ENCODE peak calls at places on chromosomes 6 and 20, in four cellular contexts. F is astrocyte, E is HepG2, S is GM23248. T is an unnamed sample.

GRCh38 chr6:41122918-41123317 is 31.2 kb downstream of the TREML1 start:
- DNase-seq in S (no peak), E (no peak), F (no peak), T (no peak)

GRCh38 chr6:89792881-89793280 is 26.7 kb downstream of the MDN1 start:
- DNase-seq in E (peak), S (peak), F (peak), T (no peak)

GRCh38 chr6:25017486-25017885 is 81.7 kb upstream of the RIPOR2 start:
- DNase-seq in S (no peak), F (peak), E (no peak), T (no peak)

GRCh38 chr6:13383280-13384163 is 55.2 kb upstream of the TBC1D7 start:
- DNase-seq in E (peak), S (peak), F (peak), T (no peak)

GRCh38 chr20:48819813-48820648 is 7.8 kb downstream of the PREX1 start:
- DNase-seq in E (no peak), S (no peak), F (no peak), T (no peak)

GRCh38 chr20:12511499-12511898 is 497.3 kb upstream of the SPTLC3 start:
- DNase-seq in E (no peak), F (no peak), S (no peak), T (no peak)

GRCh38 chr6:16741112-16742016 is 19.9 kb downstream of the ATXN1 start:
- DNase-seq in E (no peak), S (peak), F (peak), T (no peak)

GRCh38 chr20:8151371-8151770 is 19.3 kb downstream of the PLCB1 start:
- DNase-seq in F (peak), S (no peak), E (no peak), T (no peak)

GRCh38 chr20:7113577-7114466 is 346.3 kb downstream of the BMP2 start:
- DNase-seq in S (peak), F (peak), E (peak), T (no peak)

DNA sequence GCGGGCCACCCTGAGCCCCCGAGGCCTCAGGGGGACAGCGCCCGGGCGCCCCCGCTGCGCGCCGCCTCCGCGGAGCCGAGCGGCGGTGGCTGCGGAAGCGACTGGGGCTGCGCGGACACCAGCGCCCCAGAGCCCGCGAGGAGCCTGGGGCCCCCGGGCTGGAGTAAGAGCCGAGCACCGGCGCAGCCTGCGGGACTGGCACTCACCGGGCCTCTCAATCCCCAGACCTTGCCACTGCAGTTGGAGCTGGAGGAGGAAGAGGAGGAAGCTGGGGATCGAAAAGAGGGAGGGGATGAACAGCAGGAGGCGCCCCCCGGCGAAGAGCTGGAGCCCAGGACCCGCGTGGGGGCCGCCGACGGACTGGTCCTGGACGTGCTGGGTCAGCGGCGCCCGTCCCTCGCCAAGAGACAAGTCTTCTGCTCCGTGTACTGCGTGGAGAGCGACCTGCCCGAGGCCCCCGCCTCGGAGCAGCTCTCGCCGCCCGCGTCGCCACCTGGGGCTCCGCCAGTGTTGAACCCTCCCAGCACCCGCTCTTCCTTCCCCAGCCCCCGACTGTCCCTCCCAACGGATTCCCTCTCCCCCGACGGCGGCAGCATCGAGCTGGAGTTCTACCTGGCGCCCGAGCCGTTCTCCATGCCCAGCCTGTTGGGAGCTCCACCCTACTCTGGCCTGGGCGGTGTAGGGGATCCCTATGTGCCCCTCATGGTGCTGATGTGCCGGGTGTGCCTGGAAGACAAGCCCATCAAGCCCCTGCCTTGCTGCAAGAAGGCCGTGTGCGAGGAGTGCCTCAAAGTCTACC is 579 bp downstream of the RNF217 start:
- DNase-seq in S (peak), F (peak), E (no peak), T (peak)
- H3K4me3 ChIP-seq in S (peak), F (peak), E (peak), T (peak)

GRCh38 chr6:129635396-129636164 is 74.4 kb downstream of the ARHGAP18 start:
- DNase-seq in E (no peak), S (peak), F (peak), T (no peak)

GRCh38 chr6:129634411-129635230 is 75.4 kb downstream of the ARHGAP18 start:
- DNase-seq in S (no peak), E (no peak), F (peak), T (no peak)

GRCh38 chr6:129641344-129641743 is 68.6 kb downstream of the ARHGAP18 start:
- DNase-seq in F (peak), E (peak), S (peak), T (no peak)

GRCh38 chr6:129637340-129638054 is 72.5 kb downstream of the ARHGAP18 start:
- DNase-seq in F (no peak), E (peak), S (no peak), T (no peak)

GRCh38 chr6:129638055-129639019 is 71.6 kb downstream of the ARHGAP18 start:
- DNase-seq in F (peak), E (peak), S (no peak), T (no peak)
- H3K27ac ChIP-seq in F (peak), E (peak), S (no peak), T (no peak)

DNA sequence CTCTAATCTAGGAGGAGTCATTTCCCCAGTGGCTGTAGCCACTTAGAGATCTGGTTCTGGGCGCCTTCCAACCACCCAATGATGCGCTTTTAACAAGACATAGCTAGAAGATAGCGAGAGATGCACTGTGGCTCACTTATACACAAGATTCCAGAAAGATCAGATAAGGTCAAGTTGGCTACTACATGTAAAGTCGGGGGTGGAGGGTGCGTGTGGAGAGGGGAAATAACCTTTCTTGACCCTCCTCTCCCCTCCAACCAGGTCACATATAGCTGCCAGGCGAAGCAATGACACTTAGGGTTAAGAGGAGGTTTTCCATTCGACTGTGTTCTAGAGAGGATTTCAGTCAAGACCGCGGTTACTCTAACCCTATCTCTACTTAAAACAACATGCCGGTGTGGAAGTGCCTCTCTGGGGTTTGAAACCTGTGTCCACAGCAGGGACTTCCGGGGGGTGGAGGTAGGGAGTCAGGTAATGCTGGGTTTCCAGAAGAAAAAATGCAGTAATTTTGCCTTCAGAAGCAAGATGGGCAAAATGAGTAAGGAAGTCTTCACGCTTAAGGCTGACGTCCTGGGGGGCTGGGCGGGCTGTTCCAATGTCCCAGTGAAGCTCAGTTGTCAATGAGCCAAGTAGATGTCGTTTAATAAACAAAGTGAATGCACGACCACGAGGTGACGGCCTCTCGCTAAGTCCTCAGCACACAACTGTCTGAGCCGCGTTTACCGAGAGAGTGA is 1.9 kb upstream of the SIM1 start:
- DNase-seq in S (no peak), E (peak), F (no peak), T (no peak)
- H3K4me3 ChIP-seq in S (no peak), E (no peak), F (no peak), T (no peak)

DNA sequence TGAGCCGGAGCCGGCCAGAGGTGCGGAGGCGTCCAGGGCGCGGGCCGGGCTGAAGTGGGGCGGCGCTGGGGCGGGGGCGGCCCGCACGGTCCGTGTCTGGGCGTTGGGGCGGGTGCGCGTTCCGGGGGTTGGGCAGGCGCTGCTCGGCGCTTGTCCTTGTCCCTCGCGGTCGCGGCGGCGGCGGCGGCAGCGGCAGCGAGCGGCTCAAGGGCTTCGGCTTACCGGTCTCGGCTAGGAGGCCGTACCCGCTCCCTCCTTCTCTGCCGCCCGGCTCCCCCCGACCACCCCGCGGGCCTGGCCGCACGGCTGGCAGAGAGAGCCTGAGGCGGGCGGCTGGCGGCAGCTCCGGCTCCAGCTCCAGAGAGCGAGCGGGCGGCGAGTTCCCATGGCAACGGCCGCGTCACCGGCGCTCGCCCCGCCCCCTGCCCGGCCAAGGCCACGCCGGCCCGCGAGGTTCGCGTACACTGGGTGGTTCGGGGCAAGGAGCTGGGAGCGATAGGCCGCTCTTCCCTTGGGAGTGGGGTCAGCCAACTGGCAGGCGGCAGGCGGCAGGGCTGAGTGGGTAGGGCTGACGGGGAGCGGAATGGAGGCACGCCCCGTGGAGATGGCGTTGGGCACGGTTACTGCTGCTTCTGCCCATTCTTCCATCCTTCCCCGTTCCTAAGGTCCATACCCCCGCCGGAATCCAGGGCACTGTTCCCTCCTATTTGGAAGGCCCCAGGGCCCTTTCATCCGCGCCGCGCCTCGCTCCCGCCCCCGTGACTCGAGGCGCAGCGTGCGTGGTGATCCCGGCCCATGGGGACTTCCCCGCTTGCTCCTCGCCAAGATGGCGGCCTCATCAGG is at the start of gene LRRC73:
- DNase-seq in S (peak), F (peak), E (peak), T (peak)
- H3K27ac ChIP-seq in S (peak), F (peak), E (no peak), T (peak)

GRCh38 chr6:142015011-142015410 is 117.7 kb upstream of the GJE1 start:
- DNase-seq in E (no peak), S (no peak), F (no peak), T (no peak)
- H3K4me3 ChIP-seq in E (no peak), S (peak), F (no peak), T (no peak)

DNA sequence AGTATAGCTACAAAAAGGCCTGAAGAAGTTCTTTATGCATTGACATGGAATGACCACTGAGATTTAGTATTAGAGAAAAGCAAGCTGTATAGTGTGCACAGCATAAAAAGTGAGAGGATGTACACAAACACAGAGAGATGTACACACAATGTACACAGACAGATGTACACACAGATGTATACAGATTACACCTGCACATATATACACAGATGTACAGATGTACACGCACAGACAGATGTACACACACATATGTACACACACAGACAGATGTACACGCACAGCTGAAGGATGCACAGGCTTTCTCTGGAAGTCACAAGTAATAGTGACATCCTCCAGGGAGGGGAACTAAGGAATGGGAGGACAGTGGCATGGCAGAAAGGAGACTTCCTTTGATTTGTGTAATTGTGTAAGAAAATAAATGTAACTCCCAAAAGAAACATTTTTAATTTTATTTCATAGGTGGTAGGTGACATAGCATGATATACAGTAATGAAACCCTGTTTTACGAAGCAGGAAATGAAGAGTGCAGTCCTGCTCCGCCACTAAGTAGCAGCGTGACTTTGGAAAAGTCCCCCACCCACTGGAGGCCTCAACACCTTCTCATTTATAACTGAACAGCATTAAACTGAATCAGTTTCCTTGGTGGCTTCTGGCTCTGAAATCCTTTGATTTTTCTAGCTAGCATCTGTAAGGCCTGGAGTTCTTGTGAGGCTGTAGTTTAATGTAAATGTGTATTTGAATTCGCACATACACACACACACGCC is 14.1 kb downstream of the NFATC2 start:
- DNase-seq in F (no peak), S (no peak), E (no peak), T (no peak)
- H3K27ac ChIP-seq in F (peak), S (no peak), E (no peak), T (no peak)

GRCh38 chr6:110815260-110816109 is at the start of gene CDK19:
- DNase-seq in F (peak), E (peak), S (peak), T (peak)

GRCh38 chr6:110814488-110815259 is 595 bp downstream of the CDK19 start:
- DNase-seq in E (no peak), S (peak), F (peak), T (peak)

GRCh38 chr6:110813813-110814487 is 1.3 kb downstream of the CDK19 start:
- DNase-seq in E (no peak), S (no peak), F (no peak), T (no peak)

GRCh38 chr6:110816677-110817076 is 1.4 kb upstream of the CDK19 start:
- DNase-seq in F (no peak), E (no peak), S (no peak), T (no peak)

GRCh38 chr6:110816110-110816409 is 791 bp upstream of the CDK19 start:
- DNase-seq in F (no peak), S (no peak), E (no peak), T (no peak)
- H3K4me3 ChIP-seq in F (peak), S (peak), E (peak), T (peak)

DNA sequence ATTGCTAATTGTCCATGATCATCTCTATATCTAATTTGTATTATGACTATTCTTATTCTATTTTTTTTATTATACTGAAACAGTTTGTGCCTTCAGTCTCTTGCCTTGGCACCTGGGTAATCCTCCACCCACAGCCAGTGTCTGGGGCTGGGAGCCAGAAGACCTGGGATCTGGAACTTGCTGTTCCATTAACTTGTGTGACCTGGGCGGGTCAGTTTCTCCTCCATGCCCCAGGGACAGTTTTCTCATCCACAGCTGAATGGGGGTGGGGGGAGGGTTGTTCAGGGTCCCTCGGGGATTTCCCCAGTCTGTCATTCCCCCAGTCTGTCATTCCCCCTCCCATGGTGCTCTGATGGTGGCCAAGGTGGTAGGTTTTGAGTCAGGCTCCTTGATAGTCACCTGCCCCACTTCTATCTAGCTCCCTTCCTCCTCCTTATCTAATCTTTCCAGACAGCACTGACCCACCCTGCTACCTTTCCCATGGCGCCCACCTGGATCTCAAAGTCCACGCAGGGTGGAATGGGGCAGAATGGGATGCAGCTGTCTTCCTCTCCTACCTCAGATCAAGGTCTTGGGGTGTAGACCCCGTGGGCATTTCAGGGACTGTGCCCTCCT is 11.0 kb downstream of the ITPR3 start:
- DNase-seq in S (no peak), E (no peak), F (no peak), T (no peak)
- H3K27ac ChIP-seq in S (no peak), E (no peak), F (no peak), T (no peak)

GRCh38 chr6:113564401-113565161 is 292.6 kb upstream of the MARCKS start:
- DNase-seq in S (peak), E (peak), F (peak), T (peak)
- H3K4me3 ChIP-seq in S (peak), E (no peak), F (peak), T (peak)

DNA sequence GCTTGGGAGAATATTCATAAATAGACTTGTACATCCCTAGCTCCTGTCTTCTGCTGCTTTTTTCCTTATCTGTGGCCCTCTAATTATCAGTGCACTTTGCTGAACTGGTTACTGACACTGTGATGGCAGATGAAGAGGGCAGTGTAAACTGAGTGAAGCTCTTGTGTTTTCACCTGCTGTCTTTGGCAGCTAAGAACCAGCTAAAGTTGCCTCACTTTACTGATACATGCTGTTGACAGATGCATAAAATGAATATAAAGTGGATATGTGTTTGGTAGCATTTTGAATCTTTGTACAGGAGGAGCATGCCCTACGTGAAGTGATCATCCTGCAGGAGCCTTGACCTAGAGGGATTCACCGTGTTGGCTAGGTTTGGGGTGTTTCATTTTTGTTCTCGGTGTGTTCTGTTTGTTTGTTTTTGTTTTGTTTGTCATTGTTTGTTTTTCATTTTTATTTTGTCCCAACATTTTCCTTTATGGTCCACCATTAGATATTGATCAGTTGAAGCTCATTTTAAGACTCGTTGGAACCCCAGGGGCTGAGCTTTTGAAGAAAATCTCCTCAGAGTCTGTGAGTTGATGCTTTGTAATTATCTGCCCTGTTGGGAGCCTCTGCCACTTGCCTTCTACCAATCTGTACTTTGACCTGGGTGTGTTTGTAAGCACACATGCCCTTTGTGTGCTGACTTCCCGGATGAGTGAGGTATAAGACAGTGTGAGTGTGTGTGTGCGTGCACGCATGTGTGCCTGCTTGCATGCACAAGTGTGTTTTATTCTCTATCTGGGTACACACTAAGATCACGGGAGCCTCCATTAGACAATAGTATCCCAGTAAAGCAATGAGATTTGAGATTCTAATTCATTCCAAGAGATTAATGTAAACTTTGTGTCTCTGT is 34.6 kb upstream of the MAPK13 start:
- DNase-seq in S (no peak), E (peak), F (no peak), T (no peak)
- H3K27ac ChIP-seq in S (no peak), E (peak), F (no peak), T (no peak)

T was measured in coronary artery.